ENCODE peak calls at places on chromosomes 12 and 14, in five cellular contexts. C is iPS DF 6.9; W is CD8-positive, alpha-beta T cell; N is K562; F is stomach. B is an unnamed sample.

GRCh38 chr12:39368096-39368495 is 74.8 kb downstream of the KIF21A start:
- DNase-seq in F (no peak), N (no peak), W (no peak), C (no peak), B (no peak)

GRCh38 chr14:99891266-99891665 is 98.1 kb downstream of the EML1 start:
- DNase-seq in F (no peak), W (no peak), C (no peak), N (no peak), B (no peak)

GRCh38 chr12:2412305-2412643 is 359.5 kb downstream of the CACNA1C start:
- DNase-seq in W (no peak), F (no peak), C (no peak), N (peak), B (peak)

GRCh38 chr12:62552906-62553556 is 86.4 kb downstream of the MON2 start:
- DNase-seq in C (no peak), N (no peak), W (no peak), F (no peak), B (no peak)

GRCh38 chr12:46383654-46384450 is 11.3 kb upstream of the SLC38A2 start:
- DNase-seq in F (peak), N (peak), C (no peak), W (peak), B (no peak)

GRCh38 chr12:124739953-124740561 is 123.6 kb downstream of the SCARB1 start:
- DNase-seq in W (no peak), N (peak), F (no peak), C (no peak), B (no peak)

GRCh38 chr12:78403136-78403535 is 461.4 kb upstream of the SYT1 start:
- DNase-seq in C (no peak), N (no peak), F (no peak), W (no peak), B (no peak)

GRCh38 chr12:130347588-130347987 is 9.9 kb downstream of the PIWIL1 start:
- DNase-seq in C (no peak), N (no peak), F (no peak), W (no peak), B (no peak)

GRCh38 chr12:76029982-76030377 is 1.6 kb downstream of the PHLDA1 start:
- DNase-seq in F (no peak), W (peak), N (no peak), C (no peak), B (peak)

GRCh38 chr14:68250950-68251765 is 431.6 kb downstream of the RAD51B start:
- DNase-seq in N (no peak), C (no peak), W (no peak), F (no peak), B (no peak)

GRCh38 chr12:31390991-31391390 is 65.0 kb upstream of the SINHCAF start:
- DNase-seq in C (no peak), F (no peak), W (no peak), N (no peak), B (no peak)

GRCh38 chr14:44529026-44529425 is 21.9 kb upstream of the FSCB start:
- DNase-seq in W (no peak), C (no peak), F (no peak), N (no peak), B (no peak)

GRCh38 chr12:117063162-117063911 is 35.9 kb downstream of the TESC start:
- DNase-seq in F (no peak), W (peak), C (no peak), N (no peak), B (no peak)

GRCh38 chr14:33737446-33737845 is 213.4 kb downstream of the EGLN3 start:
- DNase-seq in C (no peak), N (no peak), W (no peak), F (no peak), B (no peak)

GRCh38 chr14:21072102-21072501 is 2.0 kb downstream of the ARHGEF40 start:
- DNase-seq in W (no peak), N (peak), F (no peak), C (no peak), B (peak)

DNA sequence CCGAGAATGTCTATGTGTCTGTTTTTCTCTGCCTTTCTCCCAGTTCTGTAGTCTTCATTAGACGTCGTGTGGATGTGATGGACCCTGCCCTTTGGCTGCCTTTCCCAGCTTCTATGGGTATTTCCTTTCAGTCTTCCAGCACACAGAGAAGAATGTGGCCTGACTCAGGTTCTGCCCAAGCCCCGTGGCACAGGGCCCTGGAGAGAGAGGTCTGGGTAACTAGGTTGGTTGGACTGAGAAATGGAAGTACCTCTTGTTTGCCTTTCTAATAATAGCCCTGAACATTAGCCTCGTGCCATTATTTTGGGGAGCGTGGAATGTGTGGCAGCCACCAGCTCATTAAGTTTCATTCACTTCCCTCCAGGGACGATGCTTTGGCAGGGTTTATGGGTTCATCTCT is 3.9 kb downstream of the FOXJ2 start:
- DNase-seq in C (no peak), F (peak), N (no peak), W (no peak), B (no peak)
- H3K4me3 ChIP-seq in C (no peak), F (no peak), N (no peak), W (no peak), B (no peak)

GRCh38 chr14:24398298-24398942 is 383 bp upstream of the NYNRIN start:
- DNase-seq in W (no peak), C (no peak), N (no peak), F (no peak), B (peak)

GRCh38 chr14:24399981-24400718 is 1.3 kb downstream of the NYNRIN start:
- DNase-seq in W (no peak), C (no peak), N (no peak), F (no peak), B (no peak)

GRCh38 chr14:24398943-24399801 is at the start of gene NYNRIN:
- DNase-seq in F (peak), N (peak), W (peak), C (no peak), B (peak)

GRCh38 chr14:24395609-24396580 is 2.9 kb upstream of the NYNRIN start:
- DNase-seq in C (no peak), W (no peak), N (no peak), F (no peak), B (no peak)

DNA sequence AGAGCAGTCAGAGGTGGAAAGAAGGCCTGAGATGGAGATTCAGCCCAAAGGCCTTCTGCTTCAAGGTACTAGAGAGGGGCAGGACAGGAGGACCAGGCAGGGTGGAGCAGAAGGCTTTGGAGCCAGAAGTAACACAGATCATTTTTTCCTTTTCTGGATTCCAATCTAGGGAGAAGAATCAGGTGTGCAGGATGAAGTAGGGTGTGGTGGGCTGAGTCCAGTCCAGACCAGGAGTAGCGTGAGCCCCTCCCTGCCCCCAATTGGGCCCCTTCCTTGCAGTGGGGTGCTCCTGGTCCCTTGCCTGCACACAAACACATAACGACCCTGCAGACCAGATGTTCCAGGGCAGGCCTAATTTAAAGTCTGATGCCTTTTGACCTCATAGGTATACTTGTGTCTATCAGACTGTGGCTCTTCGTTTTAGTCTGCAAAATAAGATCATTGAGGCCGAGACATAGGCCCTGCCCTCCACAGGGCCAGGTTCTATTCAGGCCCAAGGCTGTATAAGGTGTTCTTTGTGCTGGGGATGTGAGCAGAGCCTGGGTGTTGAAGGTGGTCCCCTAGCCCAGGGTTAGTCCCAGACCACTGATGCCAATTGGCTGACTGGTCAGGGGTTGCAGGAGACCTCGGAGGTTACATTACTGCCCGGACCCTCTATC is 1.0 kb upstream of the NYNRIN start:
- DNase-seq in W (no peak), N (no peak), F (no peak), C (no peak), B (no peak)
- H3K4me3 ChIP-seq in W (no peak), N (no peak), F (no peak), C (no peak), B (no peak)

GRCh38 chr14:22977684-22978486 is 4.5 kb downstream of the AJUBA start:
- DNase-seq in F (peak), C (peak), W (no peak), N (no peak), B (peak)

GRCh38 chr14:22980672-22981089 is 1.7 kb downstream of the AJUBA start:
- DNase-seq in W (peak), N (no peak), C (no peak), F (peak), B (peak)

GRCh38 chr14:22978487-22978837 is 3.9 kb downstream of the AJUBA start:
- DNase-seq in N (no peak), C (no peak), F (no peak), W (no peak), B (no peak)

GRCh38 chr14:22979748-22980392 is 2.5 kb downstream of the AJUBA start:
- DNase-seq in C (no peak), F (no peak), W (no peak), N (no peak), B (peak)

GRCh38 chr14:22978873-22979671 is 3.3 kb downstream of the AJUBA start:
- DNase-seq in F (no peak), C (no peak), W (no peak), N (no peak), B (peak)
- H3K4me3 ChIP-seq in F (no peak), C (no peak), W (no peak), N (no peak), B (no peak)

DNA sequence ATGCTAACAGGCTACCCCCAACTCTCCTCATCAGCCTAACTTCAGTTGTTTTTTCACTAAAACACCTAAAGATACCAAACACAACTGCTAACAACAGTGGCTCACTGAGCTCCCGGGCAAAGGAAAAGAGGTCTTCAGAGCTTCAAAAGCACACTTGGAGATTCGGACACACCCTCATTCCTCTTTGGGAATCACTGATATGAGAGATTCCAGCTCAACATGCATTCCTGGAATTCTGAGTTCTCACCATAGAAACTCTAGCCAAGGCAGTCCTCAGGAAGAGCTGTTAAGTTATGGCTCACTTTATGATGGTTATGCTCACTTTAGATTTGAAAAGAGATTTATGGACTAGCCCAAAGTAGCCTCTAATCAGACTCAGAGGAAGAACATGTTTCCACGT is 40.1 kb downstream of the STXBP6 start:
- DNase-seq in W (no peak), F (no peak), C (no peak), N (no peak), B (no peak)
- H3K4me3 ChIP-seq in W (no peak), F (no peak), C (no peak), N (no peak), B (no peak)

DNA sequence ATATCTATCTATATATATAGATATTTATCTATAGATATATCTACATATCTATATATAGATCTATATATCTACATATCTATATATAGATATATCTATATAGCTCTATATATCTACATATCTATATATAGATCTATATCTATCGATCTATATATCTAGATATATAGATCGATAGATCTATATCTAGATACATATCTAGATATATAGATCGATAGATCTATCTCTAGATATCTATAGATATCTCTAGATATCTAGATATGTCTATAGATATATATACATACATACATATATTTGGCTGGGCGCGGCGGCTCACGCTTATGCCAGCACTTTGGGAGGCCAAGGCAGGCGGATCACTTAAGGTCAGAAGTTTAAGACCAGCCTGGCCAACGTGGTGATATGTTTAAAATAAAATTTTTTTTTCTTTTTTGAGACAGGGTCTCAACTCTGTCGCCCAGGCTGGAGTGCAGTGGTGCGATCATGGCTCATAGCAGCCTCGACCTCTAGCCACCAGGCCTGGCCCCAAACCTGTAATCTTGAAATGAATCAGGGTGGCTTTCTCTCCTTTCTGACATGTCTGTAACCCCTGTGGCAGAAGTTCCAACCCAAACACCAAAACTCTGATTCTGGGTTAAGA is 18.1 kb downstream of the ARPC3 start:
- DNase-seq in N (no peak), C (no peak), F (no peak), W (no peak), B (no peak)
- H3K4me3 ChIP-seq in N (no peak), C (no peak), F (peak), W (no peak), B (peak)

GRCh38 chr14:75770635-75771034 is 109.6 kb downstream of the TTLL5 start:
- DNase-seq in W (no peak), F (no peak), C (no peak), N (no peak), B (no peak)
- H3K4me3 ChIP-seq in W (no peak), F (no peak), C (no peak), N (no peak), B (no peak)

GRCh38 chr14:75429562-75429961 is 1.7 kb downstream of the JDP2 start:
- DNase-seq in W (no peak), F (no peak), N (no peak), C (no peak), B (peak)
- H3K4me3 ChIP-seq in W (no peak), F (peak), N (no peak), C (no peak), B (no peak)